ENCODE peak calls at places on chromosome X, in four cellular contexts. One of them, this sample, is unnamed.

GRCh38 chrX:110418220-110418856 is 59.7 kb downstream of the RTL9 start:
- DNase-seq in Peyer's patch: no peak
- DNase-seq in HCT116: no peak
- DNase-seq in right lobe of liver: no peak
- DNase-seq in this sample: peak; percentile 41

GRCh38 chrX:133649659-133650058 is 234.4 kb upstream of the GPC4 start:
- DNase-seq in right lobe of liver: no peak
- DNase-seq in HCT116: no peak
- DNase-seq in Peyer's patch: no peak
- DNase-seq in this sample: no peak

GRCh38 chrX:104172121-104172520 is 5.9 kb downstream of the FAM199X start:
- DNase-seq in HCT116: no peak
- DNase-seq in Peyer's patch: no peak
- DNase-seq in right lobe of liver: no peak
- DNase-seq in this sample: no peak

GRCh38 chrX:78123190-78123589 is 16.3 kb downstream of the TAF9B start:
- DNase-seq in right lobe of liver: no peak
- DNase-seq in Peyer's patch: no peak
- DNase-seq in HCT116: no peak
- DNase-seq in this sample: no peak

GRCh38 chrX:109886122-109886761 is 116.7 kb upstream of the TMEM164 start:
- DNase-seq in HCT116: peak; percentile 37
- DNase-seq in right lobe of liver: no peak
- DNase-seq in Peyer's patch: peak; percentile 65
- DNase-seq in this sample: peak; percentile 69

GRCh38 chrX:153700376-153700945 is 12.7 kb downstream of the SLC6A8 start:
- DNase-seq in HCT116: no peak
- DNase-seq in right lobe of liver: no peak
- DNase-seq in Peyer's patch: no peak
- DNase-seq in this sample: no peak

GRCh38 chrX:10441464-10441863 is 178.9 kb downstream of the MID1 start:
- DNase-seq in HCT116: no peak
- DNase-seq in right lobe of liver: no peak
- DNase-seq in Peyer's patch: no peak
- DNase-seq in this sample: no peak

GRCh38 chrX:136200466-136200865 is 50.7 kb downstream of the MAP7D3 start:
- DNase-seq in HCT116: no peak
- DNase-seq in Peyer's patch: no peak
- DNase-seq in right lobe of liver: no peak
- DNase-seq in this sample: peak; percentile 0

GRCh38 chrX:56796641-56797395 is 67.8 kb downstream of the NBDY start:
- DNase-seq in right lobe of liver: peak; percentile 1
- DNase-seq in HCT116: no peak
- DNase-seq in Peyer's patch: no peak
- DNase-seq in this sample: no peak

GRCh38 chrX:65750674-65751469 is 83.4 kb downstream of the MSN start:
- DNase-seq in Peyer's patch: peak; percentile 57
- DNase-seq in right lobe of liver: no peak
- DNase-seq in HCT116: no peak
- DNase-seq in this sample: no peak

GRCh38 chrX:49001521-49002090 is 458 bp downstream of the GRIPAP1 start:
- DNase-seq in right lobe of liver: no peak
- DNase-seq in HCT116: peak; percentile 7
- DNase-seq in Peyer's patch: peak; percentile 53
- DNase-seq in this sample: peak; percentile 75

GRCh38 chrX:110316351-110317078 is 1.4 kb downstream of the AMMECR1 start:
- DNase-seq in HCT116: no peak
- DNase-seq in right lobe of liver: no peak
- DNase-seq in Peyer's patch: no peak
- DNase-seq in this sample: peak; percentile 39

GRCh38 chrX:153687121-153688039 is at the start of gene SLC6A8:
- DNase-seq in Peyer's patch: peak; percentile 77
- DNase-seq in right lobe of liver: peak; percentile 78
- DNase-seq in HCT116: peak; percentile 27
- DNase-seq in this sample: peak; percentile 77

GRCh38 chrX:18582910-18583493 is 88.9 kb downstream of the RS1 start:
- DNase-seq in right lobe of liver: no peak
- DNase-seq in Peyer's patch: no peak
- DNase-seq in HCT116: no peak
- DNase-seq in this sample: no peak

GRCh38 chrX:17669891-17670290 is 67.4 kb upstream of the SCML1 start:
- DNase-seq in Peyer's patch: no peak
- DNase-seq in HCT116: no peak
- DNase-seq in right lobe of liver: no peak
- DNase-seq in this sample: no peak

GRCh38 chrX:77451041-77451440 is 3.9 kb downstream of the FGF16 start:
- DNase-seq in HCT116: no peak
- DNase-seq in right lobe of liver: no peak
- DNase-seq in Peyer's patch: no peak
- DNase-seq in this sample: no peak

GRCh38 chrX:5242091-5242790 is 986.4 kb downstream of the NLGN4X start:
- DNase-seq in HCT116: no peak
- DNase-seq in right lobe of liver: no peak
- DNase-seq in Peyer's patch: no peak
- DNase-seq in this sample: no peak

GRCh38 chrX:85992811-85993229 is 54.5 kb downstream of the CHM start:
- DNase-seq in right lobe of liver: no peak
- DNase-seq in HCT116: peak; percentile 7
- DNase-seq in Peyer's patch: no peak
- DNase-seq in this sample: peak; percentile 15

GRCh38 chrX:7139202-7140081 is 8.1 kb upstream of the STS start:
- DNase-seq in right lobe of liver: no peak
- DNase-seq in Peyer's patch: no peak
- DNase-seq in HCT116: no peak
- DNase-seq in this sample: no peak

GRCh38 chrX:111360839-111361238 is 51.2 kb downstream of the DCX start:
- DNase-seq in HCT116: no peak
- DNase-seq in right lobe of liver: no peak
- DNase-seq in Peyer's patch: no peak
- DNase-seq in this sample: no peak

GRCh38 chrX:42189601-42190000 is 266.2 kb upstream of the CASK start:
- DNase-seq in HCT116: no peak
- DNase-seq in right lobe of liver: no peak
- DNase-seq in Peyer's patch: no peak
- DNase-seq in this sample: no peak

GRCh38 chrX:97692575-97692974 is 808.9 kb downstream of the RPA4 start:
- DNase-seq in HCT116: no peak
- DNase-seq in Peyer's patch: no peak
- DNase-seq in right lobe of liver: no peak
- DNase-seq in this sample: no peak

GRCh38 chrX:1493877-1494510 is 41.3 kb upstream of the ASMTL start:
- DNase-seq in HCT116: no peak
- DNase-seq in right lobe of liver: no peak
- DNase-seq in Peyer's patch: peak; percentile 75
- DNase-seq in this sample: no peak
- TF ChIP-seq POLR2A in HCT116: no peak
- TF ChIP-seq POLR2A in right lobe of liver: no peak
- TF ChIP-seq POLR2A in Peyer's patch: no peak
- TF ChIP-seq POLR2A in this sample: no peak

GRCh38 chrX:107716045-107716684 is 59.4 kb downstream of the TSC22D3 start:
- DNase-seq in Peyer's patch: peak; percentile 56
- DNase-seq in HCT116: no peak
- DNase-seq in right lobe of liver: peak; percentile 35
- DNase-seq in this sample: peak; percentile 62
- TF ChIP-seq POLR2A in Peyer's patch: peak; percentile 44
- TF ChIP-seq POLR2A in HCT116: no peak
- TF ChIP-seq POLR2A in right lobe of liver: no peak
- TF ChIP-seq POLR2A in this sample: no peak

DNA sequence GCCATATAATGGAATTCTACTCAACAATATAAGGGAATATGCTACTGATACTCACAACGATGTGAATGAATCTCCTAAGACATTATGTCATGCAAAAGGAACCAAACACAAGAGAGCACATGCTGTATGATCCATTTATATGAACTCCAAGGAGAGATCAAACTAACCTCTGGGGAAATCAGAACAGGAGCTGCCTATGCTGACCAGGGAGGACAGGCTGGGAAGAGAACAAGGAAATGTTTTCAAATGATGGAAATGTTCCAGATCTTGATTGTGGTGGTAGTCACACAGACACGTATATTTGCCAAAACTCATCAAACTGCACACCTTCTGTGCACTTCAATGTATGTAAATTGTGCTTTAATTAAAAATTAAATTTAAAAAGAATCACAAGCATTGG is 175.3 kb downstream of the BCOR start:
- DNase-seq in Peyer's patch: no peak
- DNase-seq in right lobe of liver: no peak
- DNase-seq in HCT116: no peak
- DNase-seq in this sample: no peak
- TF ChIP-seq POLR2A in Peyer's patch: no peak
- TF ChIP-seq POLR2A in right lobe of liver: no peak
- TF ChIP-seq POLR2A in HCT116: no peak
- TF ChIP-seq POLR2A in this sample: no peak

DNA sequence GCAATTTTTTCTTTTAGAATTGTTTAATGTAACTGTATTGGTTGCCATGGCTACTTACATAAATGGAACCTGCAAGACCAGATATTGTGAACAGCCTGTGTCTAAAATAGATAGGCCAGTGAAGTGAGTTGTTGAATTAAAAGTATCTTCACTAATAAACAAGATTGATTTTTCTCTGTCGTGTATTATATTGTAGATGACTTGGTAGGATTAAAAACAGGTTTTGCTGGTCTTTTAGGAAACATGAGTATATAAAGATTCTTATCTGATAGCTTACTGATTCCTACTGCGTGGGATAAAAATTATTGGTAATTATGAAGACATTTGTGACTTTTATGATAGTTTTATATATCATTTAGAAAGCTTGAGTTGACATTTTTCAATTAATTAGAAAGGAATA is 162.1 kb downstream of the KDM6A start:
- DNase-seq in Peyer's patch: no peak
- DNase-seq in right lobe of liver: no peak
- DNase-seq in HCT116: no peak
- DNase-seq in this sample: no peak
- TF ChIP-seq POLR2A in Peyer's patch: no peak
- TF ChIP-seq POLR2A in right lobe of liver: no peak
- TF ChIP-seq POLR2A in HCT116: no peak
- TF ChIP-seq POLR2A in this sample: no peak

GRCh38 chrX:1451251-1451675 is 1.4 kb downstream of the ASMTL start:
- DNase-seq in right lobe of liver: no peak
- DNase-seq in Peyer's patch: peak; percentile 48
- DNase-seq in HCT116: no peak
- DNase-seq in this sample: no peak

GRCh38 chrX:1451676-1452496 is 823 bp downstream of the ASMTL start:
- DNase-seq in HCT116: no peak
- DNase-seq in Peyer's patch: peak; percentile 56
- DNase-seq in right lobe of liver: no peak
- DNase-seq in this sample: no peak

GRCh38 chrX:1453951-1454785 is 1.5 kb upstream of the ASMTL start:
- DNase-seq in HCT116: peak; percentile 36
- DNase-seq in Peyer's patch: peak; percentile 96
- DNase-seq in right lobe of liver: peak; percentile 90
- DNase-seq in this sample: no peak

GRCh38 chrX:1453390-1453783 is 678 bp upstream of the ASMTL start:
- DNase-seq in HCT116: no peak
- DNase-seq in right lobe of liver: no peak
- DNase-seq in Peyer's patch: no peak
- DNase-seq in this sample: no peak

DNA sequence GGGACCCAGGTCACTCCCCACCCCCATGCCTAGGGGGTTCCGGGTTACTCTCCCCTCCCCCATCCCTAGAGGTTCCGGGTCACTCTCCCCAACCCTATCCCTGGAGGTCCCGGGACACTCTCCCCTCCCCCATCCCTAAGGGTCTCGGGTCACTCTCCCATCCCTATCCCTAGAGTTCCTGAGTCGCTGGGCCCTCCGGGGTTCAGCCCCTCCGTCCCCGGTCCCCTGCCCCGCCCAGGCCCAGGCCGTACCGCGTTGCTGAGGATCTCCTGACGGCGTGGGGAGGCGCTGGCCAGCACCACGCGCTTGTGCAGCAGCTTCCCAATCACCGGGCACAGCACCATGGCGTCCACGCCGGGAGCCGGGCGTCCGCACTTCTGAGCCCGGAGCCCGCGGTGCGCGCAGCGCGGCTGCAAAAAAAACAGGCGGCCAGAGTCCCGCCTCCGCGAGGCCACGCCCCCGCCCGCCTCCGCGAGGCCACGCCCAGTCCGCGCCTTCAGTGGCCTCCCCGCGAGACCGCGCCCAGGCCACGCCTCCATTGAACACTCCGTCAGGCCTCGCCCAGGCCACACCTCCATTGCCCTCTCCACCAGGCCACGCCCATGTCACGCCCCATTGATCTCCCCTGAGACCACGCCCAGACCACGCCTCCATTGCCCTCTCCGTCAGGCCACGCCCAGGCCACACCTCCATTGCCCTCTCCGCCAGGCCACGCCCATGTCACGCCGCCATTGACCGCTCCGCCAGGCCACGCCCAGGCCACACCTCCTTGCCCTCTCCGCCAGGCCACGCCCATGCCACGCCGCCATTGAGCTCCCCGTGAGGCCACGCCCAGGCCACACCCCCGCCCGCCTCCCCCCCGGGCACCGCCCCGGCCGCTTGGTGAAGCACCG is at the start of gene ASMTL:
- DNase-seq in HCT116: peak; percentile 91
- DNase-seq in right lobe of liver: peak; percentile 100
- DNase-seq in Peyer's patch: peak; percentile 100
- DNase-seq in this sample: no peak
- TF ChIP-seq POLR2A in HCT116: peak; percentile 83
- TF ChIP-seq POLR2A in right lobe of liver: peak; percentile 92
- TF ChIP-seq POLR2A in Peyer's patch: peak; percentile 66
- TF ChIP-seq POLR2A in this sample: peak; percentile 75

This sample was measured in erythroblast.